ENCODE peak calls at places on chromosomes 1 and 21, in nine cellular contexts. W is brain microvascular endothelial cell; D is naive thymus-derived CD8-positive, alpha-beta T cell; H is activated CD4-positive, CD25-positive, alpha-beta regulatory T cell treated with anti-CD3 and anti-CD28 coated beads, Interleukin-2, amount 50 U/mL, for 72 hours; S is CMK; Z is progenitor cell of endocrine pancreas; E is activated naive CD4-positive, alpha-beta T cell; Q is anterior cingulate cortex; R is dermis microvascular lymphatic vessel endothelial cell. C is an unnamed sample.

GRCh38 chr1:161082996-161083742 is 6.2 kb downstream of the NECTIN4 start:
- DNase-seq in E (no peak), H (no peak), S (no peak), Z (peak), W (peak), R (peak), Q (no peak), D (no peak), C (no peak)

GRCh38 chr1:154129392-154129970 is 25.4 kb downstream of the NUP210L start:
- DNase-seq in R (no peak), Q (no peak), S (no peak), Z (no peak), E (no peak), D (no peak), H (no peak), W (no peak), C (no peak)

GRCh38 chr1:22772054-22772453 is 61.4 kb downstream of the EPHB2 start:
- DNase-seq in Q (peak), R (no peak), E (no peak), H (no peak), W (no peak), S (no peak), D (no peak), Z (peak), C (no peak)

GRCh38 chr1:42145190-42145716 is 8.0 kb upstream of the GUCA2B start:
- DNase-seq in S (no peak), H (no peak), R (no peak), Z (no peak), E (no peak), W (no peak), Q (no peak), D (no peak), C (no peak)

GRCh38 chr21:38380391-38381137 is 117.7 kb downstream of the ERG start:
- DNase-seq in E (no peak), S (no peak), Z (no peak), W (peak), H (no peak), D (no peak), R (no peak), Q (no peak), C (no peak)

GRCh38 chr1:229001467-229001866 is 266.2 kb downstream of the RHOU start:
- DNase-seq in R (no peak), W (no peak), S (no peak), H (no peak), E (no peak), Q (no peak), Z (no peak), D (no peak), C (no peak)

GRCh38 chr1:92567211-92567868 is 80.6 kb upstream of the GFI1 start:
- DNase-seq in R (no peak), Q (no peak), W (no peak), E (no peak), S (no peak), D (no peak), H (no peak), Z (no peak), C (no peak)

GRCh38 chr1:203557958-203558760 is 64.2 kb downstream of the OPTC start:
- DNase-seq in Q (no peak), H (no peak), R (peak), D (no peak), W (peak), E (no peak), S (no peak), Z (no peak), C (no peak)

GRCh38 chr1:22412932-22413727 is 38.5 kb upstream of the ZBTB40 start:
- DNase-seq in E (no peak), S (no peak), R (peak), W (peak), Z (no peak), D (no peak), H (no peak), Q (no peak), C (no peak)

GRCh38 chr1:1080122-1080753 is 6.1 kb upstream of the RNF223 start:
- DNase-seq in E (no peak), W (no peak), R (peak), Q (no peak), H (peak), D (no peak), S (no peak), Z (no peak), C (peak)

GRCh38 chr1:233180626-233181364 is 114.7 kb downstream of the PCNX2 start:
- DNase-seq in H (no peak), S (no peak), D (no peak), Q (no peak), E (no peak), R (peak), W (peak), Z (no peak), C (no peak)

GRCh38 chr1:178442925-178443324 is 53.8 kb downstream of the CLEC20A start:
- DNase-seq in D (no peak), W (no peak), Q (no peak), S (no peak), Z (no peak), H (no peak), R (no peak), E (no peak), C (no peak)

GRCh38 chr1:27522860-27523665 is 33.1 kb upstream of the WASF2 start:
- DNase-seq in H (peak), Q (peak), D (peak), R (peak), E (peak), Z (no peak), W (no peak), S (no peak), C (no peak)

GRCh38 chr1:85047144-85047471 is 1.2 kb downstream of the MCOLN3 start:
- DNase-seq in R (no peak), D (no peak), H (no peak), E (no peak), Z (no peak), Q (no peak), S (no peak), W (no peak), C (no peak)

C was measured in NCI-H1930.